ENCODE peak calls at places on chromosomes 6 and 20, in five cellular contexts. Z is T-helper 9 cell, N is body of pancreas, F is B cell, G is omental fat pad. R is an unnamed sample.

GRCh38 chr6:110319843-110320242 is 38.3 kb downstream of the METTL24 start:
- DNase-seq in G (no peak), Z (no peak), N (no peak), F (no peak), R (no peak)

GRCh38 chr6:5150676-5151075 is 65.5 kb downstream of the PPP1R3G start:
- DNase-seq in F (no peak), Z (no peak), N (no peak), G (no peak), R (no peak)

GRCh38 chr6:5278571-5279120 is 17.3 kb downstream of the FARS2 start:
- DNase-seq in N (no peak), Z (no peak), F (no peak), G (no peak), R (no peak)

GRCh38 chr6:70198825-70199224 is 104.1 kb downstream of the COL9A1 start:
- DNase-seq in F (no peak), G (no peak), N (no peak), Z (no peak), R (no peak)

GRCh38 chr6:107695061-107695715 is 128.9 kb downstream of the SCML4 start:
- DNase-seq in G (no peak), Z (no peak), N (no peak), F (no peak), R (no peak)

GRCh38 chr6:52482903-52483670 is 62.9 kb downstream of the EFHC1 start:
- DNase-seq in Z (no peak), F (no peak), N (no peak), G (no peak), R (peak)

GRCh38 chr20:53867741-53868351 is 202.5 kb downstream of the BCAS1 start:
- DNase-seq in N (no peak), Z (no peak), G (no peak), F (no peak), R (no peak)

GRCh38 chr20:63095718-63096654 is 89.2 kb upstream of the BHLHE23 start:
- DNase-seq in Z (no peak), N (peak), G (peak), F (no peak), R (no peak)

GRCh38 chr6:135202821-135203220 is 21.7 kb downstream of the MYB start:
- DNase-seq in N (no peak), F (no peak), Z (no peak), G (no peak), R (no peak)

GRCh38 chr20:52888096-52888495 is 84.1 kb upstream of the TSHZ2 start:
- DNase-seq in G (no peak), F (no peak), N (no peak), Z (no peak), R (no peak)

GRCh38 chr6:44243345-44243744 is 3.6 kb upstream of the HSP90AB1 start:
- DNase-seq in F (no peak), G (no peak), N (no peak), Z (no peak), R (no peak)

GRCh38 chr6:42572523-42572922 is 8.7 kb downstream of the UBR2 start:
- DNase-seq in Z (no peak), N (no peak), F (peak), G (no peak), R (no peak)

GRCh38 chr20:10110151-10110550 is 75.4 kb downstream of the ANKEF1 start:
- DNase-seq in G (no peak), Z (no peak), F (no peak), N (no peak), R (no peak)

GRCh38 chr6:39452306-39452705 is 129.8 kb upstream of the KCNK16 start:
- DNase-seq in G (no peak), F (no peak), Z (no peak), N (no peak), R (no peak)

GRCh38 chr6:39213195-39213920 is 15.9 kb downstream of the KCNK5 start:
- DNase-seq in N (no peak), Z (no peak), G (no peak), F (no peak), R (no peak)

GRCh38 chr20:19828233-19828632 is 70.2 kb downstream of the RIN2 start:
- DNase-seq in Z (no peak), G (no peak), F (peak), N (no peak), R (peak)

GRCh38 chr6:1426416-1426815 is 37.0 kb downstream of the FOXF2 start:
- DNase-seq in G (no peak), N (no peak), Z (no peak), F (no peak), R (no peak)

GRCh38 chr20:44112456-44112855 is 74.5 kb downstream of the JPH2 start:
- DNase-seq in Z (no peak), N (no peak), G (no peak), F (no peak), R (no peak)

GRCh38 chr6:20691185-20691584 is 156.9 kb downstream of the CDKAL1 start:
- DNase-seq in N (no peak), Z (no peak), G (no peak), F (no peak), R (no peak)

GRCh38 chr6:1821188-1822183 is 211.8 kb downstream of the FOXC1 start:
- DNase-seq in N (no peak), G (no peak), F (no peak), Z (no peak), R (no peak)

GRCh38 chr6:163387317-163387716 is 27.2 kb upstream of the QKI start:
- DNase-seq in N (no peak), Z (no peak), F (no peak), G (no peak), R (no peak)

GRCh38 chr20:17570347-17571152 is 675 bp downstream of the DSTN start:
- DNase-seq in F (no peak), G (no peak), N (peak), Z (peak), R (peak)

GRCh38 chr20:49185071-49185757 is 2.9 kb downstream of the STAU1 start:
- DNase-seq in G (no peak), Z (no peak), F (no peak), N (no peak), R (no peak)

GRCh38 chr6:152118678-152119077 is 311.2 kb downstream of the ESR1 start:
- DNase-seq in N (no peak), F (no peak), G (no peak), Z (no peak), R (no peak)

GRCh38 chr20:48797275-48797825 is 30.4 kb downstream of the PREX1 start:
- DNase-seq in N (no peak), F (no peak), G (no peak), Z (no peak), R (no peak)

GRCh38 chr6:156720739-156721714 is 56.2 kb upstream of the ARID1B start:
- DNase-seq in Z (no peak), N (peak), G (no peak), F (no peak), R (peak)

GRCh38 chr20:50308513-50309279 is 118.1 kb downstream of the CEBPB start:
- DNase-seq in N (peak), Z (no peak), G (peak), F (no peak), R (peak)

GRCh38 chr6:170250451-170250850 is 40.4 kb downstream of the DLL1 start:
- DNase-seq in G (no peak), Z (no peak), N (no peak), F (no peak), R (no peak)

R was measured in PC-9.